ENCODE peak calls at places on chromosomes 6 and 20, in four cellular contexts. F is HFFc6, W is gastrocnemius medialis, M is nephron progenitor cell. G is an unnamed sample.

GRCh38 chr6:101391772-101392560 is 1.5 kb upstream of the GRIK2 start:
- DNase-seq in W (no peak), F (peak), M (peak), G (no peak)

GRCh38 chr6:139142267-139142666 is 7.4 kb downstream of the HECA start:
- DNase-seq in M (no peak), W (no peak), F (no peak), G (no peak)

GRCh38 chr20:1417273-1417672 is 24.4 kb upstream of the FKBP1A start:
- DNase-seq in W (no peak), M (no peak), F (peak), G (no peak)

GRCh38 chr6:40896696-40897095 is 142.3 kb downstream of the UNC5CL start:
- DNase-seq in F (no peak), M (no peak), W (no peak), G (no peak)

GRCh38 chr20:37375227-37375626 is 29.3 kb downstream of the SRC start:
- DNase-seq in F (no peak), W (no peak), M (no peak), G (peak)

GRCh38 chr20:51420111-51420510 is 122.4 kb downstream of the NFATC2 start:
- DNase-seq in M (no peak), F (no peak), W (no peak), G (no peak)

GRCh38 chr6:35638679-35639078 is 50.0 kb downstream of the FKBP5 start:
- DNase-seq in W (no peak), M (no peak), F (no peak), G (no peak)

GRCh38 chr20:62741191-62741676 is 32.6 kb downstream of the NTSR1 start:
- DNase-seq in M (peak), W (no peak), F (no peak), G (peak)

GRCh38 chr6:1255646-1256365 is 56.1 kb upstream of the FOXQ1 start:
- DNase-seq in F (peak), M (no peak), W (no peak), G (no peak)

GRCh38 chr6:43738877-43739641 is 31.0 kb upstream of the VEGFA start:
- DNase-seq in F (no peak), W (no peak), M (no peak), G (no peak)

GRCh38 chr20:31452575-31452974 is 12.1 kb downstream of the DEFB123 start:
- DNase-seq in W (no peak), M (no peak), F (peak), G (no peak)

GRCh38 chr6:164097557-164098398 is 683.3 kb downstream of the QKI start:
- DNase-seq in M (no peak), W (peak), F (peak), G (no peak)

GRCh38 chr6:111087871-111088667 is 766 bp downstream of the SLC16A10 start:
- DNase-seq in F (no peak), W (peak), M (peak), G (no peak)

GRCh38 chr6:163367388-163368183 is 46.9 kb upstream of the QKI start:
- DNase-seq in M (no peak), F (no peak), W (no peak), G (no peak)

GRCh38 chr6:167467793-167468431 is 143.0 kb downstream of the TTLL2 start:
- DNase-seq in W (no peak), M (no peak), F (no peak), G (no peak)

GRCh38 chr6:156720739-156721714 is 56.2 kb upstream of the ARID1B start:
- DNase-seq in F (no peak), W (peak), M (no peak), G (no peak)

GRCh38 chr6:139479433-139480222 is 105.2 kb upstream of the CITED2 start:
- DNase-seq in M (no peak), W (no peak), F (no peak), G (no peak)

GRCh38 chr6:44047179-44047546 is 80.1 kb downstream of the MRPL14 start:
- DNase-seq in M (no peak), F (no peak), W (no peak), G (no peak)

GRCh38 chr20:16096756-16097326 is 476.4 kb downstream of the KIF16B start:
- DNase-seq in M (no peak), W (no peak), F (no peak), G (no peak)

GRCh38 chr20:31827059-31827458 is 7.9 kb downstream of the MYLK2 start:
- DNase-seq in F (no peak), M (no peak), W (no peak), G (no peak)

GRCh38 chr6:26328265-26328844 is 36.6 kb upstream of the BTN3A2 start:
- DNase-seq in M (no peak), W (no peak), F (no peak), G (no peak)

GRCh38 chr6:97275809-97276208 is 7.2 kb downstream of the MMS22L start:
- DNase-seq in F (no peak), W (no peak), M (no peak), G (no peak)

GRCh38 chr6:6494677-6495076 is 93.8 kb upstream of the LY86 start:
- DNase-seq in F (no peak), W (no peak), M (peak), G (no peak)

GRCh38 chr20:38109657-38110524 is 55.2 kb downstream of the TGM2 start:
- DNase-seq in M (no peak), W (peak), F (peak), G (no peak)

GRCh38 chr20:56554869-56555268 is 21.8 kb downstream of the FAM209B start:
- DNase-seq in M (no peak), F (peak), W (peak), G (no peak)

GRCh38 chr20:61387204-61387958 is 135.3 kb downstream of the CDH4 start:
- DNase-seq in W (no peak), F (peak), M (peak), G (no peak)

GRCh38 chr6:57822896-57823358 is 505.5 kb downstream of the PRIM2 start:
- DNase-seq in M (no peak), F (peak), W (no peak), G (no peak)

GRCh38 chr6:139640453-139640852 is 266.0 kb upstream of the CITED2 start:
- DNase-seq in W (no peak), F (no peak), M (no peak), G (no peak)

GRCh38 chr6:39808934-39809333 is 16.8 kb downstream of the DAAM2 start:
- DNase-seq in F (no peak), W (no peak), M (no peak), G (no peak)

GRCh38 chr6:41548098-41548840 is 2.1 kb downstream of the FOXP4 start:
- DNase-seq in W (no peak), M (no peak), F (no peak), G (no peak)

GRCh38 chr20:38001981-38002380 is 31.3 kb downstream of the TTI1 start:
- DNase-seq in F (no peak), W (no peak), M (no peak), G (no peak)

GRCh38 chr6:121767254-121767653 is 331.8 kb downstream of the GJA1 start:
- DNase-seq in W (no peak), F (no peak), M (no peak), G (no peak)

GRCh38 chr6:148445116-148445515 is 102.5 kb downstream of the SASH1 start:
- DNase-seq in W (no peak), M (no peak), F (no peak), G (no peak)

GRCh38 chr20:62837091-62837490 is 20.2 kb downstream of the COL9A3 start:
- DNase-seq in F (no peak), M (no peak), W (no peak), G (no peak)

GRCh38 chr6:74741608-74742007 is 464.2 kb downstream of the COL12A1 start:
- DNase-seq in W (no peak), F (no peak), M (peak), G (no peak)

GRCh38 chr6:23413327-23414203 is 712.5 kb upstream of the NRSN1 start:
- DNase-seq in W (no peak), F (no peak), M (no peak), G (no peak)

GRCh38 chr6:23415819-23416427 is 710.1 kb upstream of the NRSN1 start:
- DNase-seq in M (no peak), F (no peak), W (no peak), G (no peak)

GRCh38 chr6:23414922-23415321 is 711.1 kb upstream of the NRSN1 start:
- DNase-seq in F (no peak), M (no peak), W (no peak), G (no peak)

GRCh38 chr6:23412770-23413169 is 713.2 kb upstream of the NRSN1 start:
- DNase-seq in M (no peak), F (no peak), W (no peak), G (no peak)

GRCh38 chr6:23414204-23414501 is 711.9 kb upstream of the NRSN1 start:
- DNase-seq in W (no peak), F (no peak), M (no peak), G (no peak)
- TF ChIP-seq CTCF in W (no peak), F (no peak), M (peak), G (peak)

GRCh38 chr6:17907467-17908229 is 79.8 kb downstream of the KIF13A start:
- DNase-seq in W (peak), M (no peak), F (peak), G (no peak)
- TF ChIP-seq CTCF in W (peak), M (no peak), F (peak), G (no peak)

GRCh38 chr6:152290693-152291092 is 346.5 kb downstream of the SYNE1 start:
- DNase-seq in W (no peak), M (no peak), F (no peak), G (no peak)
- TF ChIP-seq CTCF in W (no peak), M (no peak), F (no peak), G (no peak)

GRCh38 chr6:116060572-116061283 is at the start of gene FRK:
- DNase-seq in W (peak), F (peak), M (no peak), G (no peak)
- TF ChIP-seq CTCF in W (peak), F (peak), M (no peak), G (peak)

GRCh38 chr6:33163540-33163939 is 28.7 kb downstream of the COL11A2 start:
- DNase-seq in F (no peak), M (no peak), W (no peak), G (no peak)
- TF ChIP-seq CTCF in F (no peak), M (no peak), W (no peak), G (no peak)

DNA sequence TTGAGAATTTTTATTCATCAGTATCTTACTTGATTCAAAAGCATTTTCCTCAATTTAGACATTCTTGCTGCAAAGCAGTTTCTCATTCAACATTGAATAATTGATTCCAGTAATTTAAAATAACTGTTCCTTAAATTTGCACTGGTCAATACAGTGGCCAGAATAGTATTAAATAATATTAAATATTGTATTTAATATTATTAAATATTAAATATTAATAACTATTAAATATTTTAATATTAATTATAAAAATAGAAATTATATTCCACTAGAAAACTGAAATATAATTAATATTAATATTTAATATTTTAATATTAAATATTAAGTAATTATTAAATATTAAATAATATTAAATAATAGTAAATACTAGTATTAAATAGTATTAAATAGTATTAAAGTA is 758.8 kb downstream of the EYS start:
- DNase-seq in W (no peak), F (no peak), M (no peak), G (no peak)
- TF ChIP-seq CTCF in W (no peak), F (no peak), M (no peak), G (no peak)